ENCODE peak calls at places on chromosome 4, in nine cellular contexts. One of them, this sample, is unnamed.

GRCh38 chr4:151676301-151676700 is 84.5 kb downstream of the GATB start:
- DNase-seq in RWPE1: peak
- DNase-seq in vagina: no peak
- DNase-seq in cardiac muscle cell: no peak
- DNase-seq in GM23248: peak
- DNase-seq in aorta: no peak
- DNase-seq in left ventricle myocardium inferior: no peak
- DNase-seq in endodermal cell: no peak
- DNase-seq in testis: no peak
- DNase-seq in this sample: no peak

GRCh38 chr4:41214158-41215146 is at the start of gene APBB2:
- DNase-seq in RWPE1: peak
- DNase-seq in vagina: no peak
- DNase-seq in cardiac muscle cell: peak
- DNase-seq in GM23248: peak
- DNase-seq in aorta: peak
- DNase-seq in left ventricle myocardium inferior: peak
- DNase-seq in endodermal cell: peak
- DNase-seq in testis: peak
- DNase-seq in this sample: peak

GRCh38 chr4:5524900-5525299 is 183.5 kb downstream of the EVC2 start:
- DNase-seq in RWPE1: no peak
- DNase-seq in vagina: no peak
- DNase-seq in cardiac muscle cell: no peak
- DNase-seq in GM23248: peak
- DNase-seq in aorta: no peak
- DNase-seq in left ventricle myocardium inferior: no peak
- DNase-seq in endodermal cell: no peak
- DNase-seq in testis: peak
- DNase-seq in this sample: no peak

GRCh38 chr4:149690726-149691125 is 124.9 kb downstream of the IQCM start:
- DNase-seq in RWPE1: no peak
- DNase-seq in vagina: no peak
- DNase-seq in cardiac muscle cell: no peak
- DNase-seq in GM23248: no peak
- DNase-seq in aorta: no peak
- DNase-seq in left ventricle myocardium inferior: no peak
- DNase-seq in endodermal cell: peak
- DNase-seq in testis: no peak
- DNase-seq in this sample: no peak

GRCh38 chr4:166169111-166169510 is 296.1 kb downstream of the TLL1 start:
- DNase-seq in RWPE1: no peak
- DNase-seq in vagina: no peak
- DNase-seq in cardiac muscle cell: peak
- DNase-seq in GM23248: peak
- DNase-seq in aorta: no peak
- DNase-seq in left ventricle myocardium inferior: no peak
- DNase-seq in endodermal cell: peak
- DNase-seq in testis: no peak
- DNase-seq in this sample: no peak

GRCh38 chr4:52883183-52883621 is 21.1 kb downstream of the RASL11B start:
- DNase-seq in RWPE1: no peak
- DNase-seq in vagina: no peak
- DNase-seq in cardiac muscle cell: no peak
- DNase-seq in GM23248: no peak
- DNase-seq in aorta: no peak
- DNase-seq in left ventricle myocardium inferior: no peak
- DNase-seq in endodermal cell: peak
- DNase-seq in testis: no peak
- DNase-seq in this sample: no peak

GRCh38 chr4:175033162-175033561 is 115.0 kb downstream of the ADAM29 start:
- DNase-seq in RWPE1: no peak
- DNase-seq in vagina: no peak
- DNase-seq in cardiac muscle cell: no peak
- DNase-seq in GM23248: no peak
- DNase-seq in aorta: no peak
- DNase-seq in left ventricle myocardium inferior: no peak
- DNase-seq in endodermal cell: peak
- DNase-seq in testis: no peak
- DNase-seq in this sample: no peak

GRCh38 chr4:39319678-39320077 is 46.5 kb downstream of the RFC1 start:
- DNase-seq in RWPE1: peak
- DNase-seq in vagina: no peak
- DNase-seq in cardiac muscle cell: no peak
- DNase-seq in GM23248: peak
- DNase-seq in aorta: no peak
- DNase-seq in left ventricle myocardium inferior: no peak
- DNase-seq in endodermal cell: no peak
- DNase-seq in testis: no peak
- DNase-seq in this sample: no peak

GRCh38 chr4:165415910-165416309 is 37.1 kb downstream of the CPE start:
- DNase-seq in RWPE1: no peak
- DNase-seq in vagina: no peak
- DNase-seq in cardiac muscle cell: no peak
- DNase-seq in GM23248: no peak
- DNase-seq in aorta: no peak
- DNase-seq in left ventricle myocardium inferior: no peak
- DNase-seq in endodermal cell: no peak
- DNase-seq in testis: no peak
- DNase-seq in this sample: no peak

GRCh38 chr4:44479731-44480130 is 31.1 kb upstream of the KCTD8 start:
- DNase-seq in RWPE1: no peak
- DNase-seq in vagina: no peak
- DNase-seq in cardiac muscle cell: peak
- DNase-seq in GM23248: no peak
- DNase-seq in aorta: no peak
- DNase-seq in left ventricle myocardium inferior: no peak
- DNase-seq in endodermal cell: no peak
- DNase-seq in testis: no peak
- DNase-seq in this sample: no peak

GRCh38 chr4:141706445-141706844 is 70.1 kb downstream of the IL15 start:
- DNase-seq in RWPE1: no peak
- DNase-seq in vagina: no peak
- DNase-seq in cardiac muscle cell: no peak
- DNase-seq in GM23248: no peak
- DNase-seq in aorta: no peak
- DNase-seq in left ventricle myocardium inferior: no peak
- DNase-seq in endodermal cell: no peak
- DNase-seq in testis: no peak
- DNase-seq in this sample: no peak

GRCh38 chr4:110643096-110643495 is 20.2 kb upstream of the PITX2 start:
- DNase-seq in RWPE1: no peak
- DNase-seq in vagina: no peak
- DNase-seq in cardiac muscle cell: no peak
- DNase-seq in GM23248: no peak
- DNase-seq in aorta: no peak
- DNase-seq in left ventricle myocardium inferior: no peak
- DNase-seq in endodermal cell: no peak
- DNase-seq in testis: no peak
- DNase-seq in this sample: no peak

GRCh38 chr4:20687894-20688293 is 12.4 kb upstream of the PACRGL start:
- DNase-seq in RWPE1: no peak
- DNase-seq in vagina: no peak
- DNase-seq in cardiac muscle cell: no peak
- DNase-seq in GM23248: peak
- DNase-seq in aorta: no peak
- DNase-seq in left ventricle myocardium inferior: no peak
- DNase-seq in endodermal cell: no peak
- DNase-seq in testis: no peak
- DNase-seq in this sample: no peak
- H3K27ac ChIP-seq in RWPE1: no peak
- H3K27ac ChIP-seq in vagina: no peak
- H3K27ac ChIP-seq in cardiac muscle cell: no peak
- H3K27ac ChIP-seq in GM23248: no peak
- H3K27ac ChIP-seq in aorta: no peak
- H3K27ac ChIP-seq in left ventricle myocardium inferior: no peak
- H3K27ac ChIP-seq in endodermal cell: no peak
- H3K27ac ChIP-seq in testis: no peak
- H3K27ac ChIP-seq in this sample: no peak

GRCh38 chr4:125021189-125021588 is 293.6 kb upstream of the FAT4 start:
- DNase-seq in RWPE1: no peak
- DNase-seq in vagina: no peak
- DNase-seq in cardiac muscle cell: no peak
- DNase-seq in GM23248: no peak
- DNase-seq in aorta: no peak
- DNase-seq in left ventricle myocardium inferior: no peak
- DNase-seq in endodermal cell: no peak
- DNase-seq in testis: no peak
- DNase-seq in this sample: no peak
- H3K27ac ChIP-seq in RWPE1: no peak
- H3K27ac ChIP-seq in vagina: no peak
- H3K27ac ChIP-seq in cardiac muscle cell: no peak
- H3K27ac ChIP-seq in GM23248: no peak
- H3K27ac ChIP-seq in aorta: no peak
- H3K27ac ChIP-seq in left ventricle myocardium inferior: no peak
- H3K27ac ChIP-seq in endodermal cell: no peak
- H3K27ac ChIP-seq in testis: no peak
- H3K27ac ChIP-seq in this sample: no peak

DNA sequence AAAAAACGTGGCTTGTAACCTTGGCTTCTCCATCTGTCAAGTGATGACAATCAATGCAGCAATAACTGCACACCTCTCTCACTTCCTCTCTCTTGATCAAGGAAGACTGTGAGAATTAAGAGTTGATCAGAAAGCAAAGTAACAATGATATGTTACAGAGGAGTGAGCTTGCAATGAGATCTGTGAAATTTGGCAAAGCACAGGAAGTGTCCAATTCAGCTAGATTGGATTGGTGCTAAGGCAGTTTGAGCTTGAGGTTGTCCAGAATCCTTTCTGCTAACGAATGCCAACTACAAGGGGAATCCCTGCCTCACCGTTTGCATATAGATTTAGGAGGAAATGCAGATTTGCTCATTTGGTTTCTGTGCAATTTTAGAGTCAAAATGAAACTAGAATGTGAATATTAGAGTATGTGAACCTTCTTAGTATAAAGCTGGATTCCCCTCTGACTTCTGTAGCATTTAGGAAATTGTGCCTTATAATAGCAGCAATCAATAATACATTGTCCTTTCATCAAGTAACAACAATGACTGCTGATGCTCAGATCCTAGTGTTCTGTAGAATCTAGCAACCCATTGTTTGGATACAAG is 346.4 kb downstream of the PTTG2 start:
- DNase-seq in RWPE1: no peak
- DNase-seq in vagina: no peak
- DNase-seq in cardiac muscle cell: no peak
- DNase-seq in GM23248: no peak
- DNase-seq in aorta: no peak
- DNase-seq in left ventricle myocardium inferior: no peak
- DNase-seq in endodermal cell: no peak
- DNase-seq in testis: no peak
- DNase-seq in this sample: no peak
- H3K27ac ChIP-seq in RWPE1: no peak
- H3K27ac ChIP-seq in vagina: no peak
- H3K27ac ChIP-seq in cardiac muscle cell: no peak
- H3K27ac ChIP-seq in GM23248: no peak
- H3K27ac ChIP-seq in aorta: no peak
- H3K27ac ChIP-seq in left ventricle myocardium inferior: no peak
- H3K27ac ChIP-seq in endodermal cell: no peak
- H3K27ac ChIP-seq in testis: no peak
- H3K27ac ChIP-seq in this sample: no peak

GRCh38 chr4:158020175-158020574 is 152.7 kb downstream of the GASK1B start:
- DNase-seq in RWPE1: peak
- DNase-seq in vagina: no peak
- DNase-seq in cardiac muscle cell: no peak
- DNase-seq in GM23248: peak
- DNase-seq in aorta: no peak
- DNase-seq in left ventricle myocardium inferior: no peak
- DNase-seq in endodermal cell: no peak
- DNase-seq in testis: peak
- DNase-seq in this sample: no peak

GRCh38 chr4:158016511-158016910 is 156.3 kb downstream of the GASK1B start:
- DNase-seq in RWPE1: no peak
- DNase-seq in vagina: no peak
- DNase-seq in cardiac muscle cell: no peak
- DNase-seq in GM23248: peak
- DNase-seq in aorta: no peak
- DNase-seq in left ventricle myocardium inferior: no peak
- DNase-seq in endodermal cell: no peak
- DNase-seq in testis: no peak
- DNase-seq in this sample: no peak

GRCh38 chr4:158020734-158021346 is 152.0 kb downstream of the GASK1B start:
- DNase-seq in RWPE1: peak
- DNase-seq in vagina: no peak
- DNase-seq in cardiac muscle cell: peak
- DNase-seq in GM23248: peak
- DNase-seq in aorta: no peak
- DNase-seq in left ventricle myocardium inferior: no peak
- DNase-seq in endodermal cell: no peak
- DNase-seq in testis: no peak
- DNase-seq in this sample: no peak

GRCh38 chr4:158018831-158019230 is 154.0 kb downstream of the GASK1B start:
- DNase-seq in RWPE1: no peak
- DNase-seq in vagina: no peak
- DNase-seq in cardiac muscle cell: no peak
- DNase-seq in GM23248: no peak
- DNase-seq in aorta: no peak
- DNase-seq in left ventricle myocardium inferior: no peak
- DNase-seq in endodermal cell: no peak
- DNase-seq in testis: no peak
- DNase-seq in this sample: no peak

GRCh38 chr4:158018090-158018808 is 154.6 kb downstream of the GASK1B start:
- DNase-seq in RWPE1: no peak
- DNase-seq in vagina: no peak
- DNase-seq in cardiac muscle cell: no peak
- DNase-seq in GM23248: no peak
- DNase-seq in aorta: no peak
- DNase-seq in left ventricle myocardium inferior: no peak
- DNase-seq in endodermal cell: no peak
- DNase-seq in testis: no peak
- DNase-seq in this sample: no peak
- H3K27ac ChIP-seq in RWPE1: no peak
- H3K27ac ChIP-seq in vagina: no peak
- H3K27ac ChIP-seq in cardiac muscle cell: no peak
- H3K27ac ChIP-seq in GM23248: no peak
- H3K27ac ChIP-seq in aorta: no peak
- H3K27ac ChIP-seq in left ventricle myocardium inferior: peak
- H3K27ac ChIP-seq in endodermal cell: peak
- H3K27ac ChIP-seq in testis: no peak
- H3K27ac ChIP-seq in this sample: no peak

GRCh38 chr4:186622788-186623464 is 67.6 kb upstream of the MTNR1A start:
- DNase-seq in RWPE1: peak
- DNase-seq in vagina: no peak
- DNase-seq in cardiac muscle cell: no peak
- DNase-seq in GM23248: peak
- DNase-seq in aorta: peak
- DNase-seq in left ventricle myocardium inferior: no peak
- DNase-seq in endodermal cell: no peak
- DNase-seq in testis: no peak
- DNase-seq in this sample: no peak
- H3K27ac ChIP-seq in RWPE1: peak
- H3K27ac ChIP-seq in vagina: no peak
- H3K27ac ChIP-seq in cardiac muscle cell: no peak
- H3K27ac ChIP-seq in GM23248: peak
- H3K27ac ChIP-seq in aorta: peak
- H3K27ac ChIP-seq in left ventricle myocardium inferior: peak
- H3K27ac ChIP-seq in endodermal cell: no peak
- H3K27ac ChIP-seq in testis: no peak
- H3K27ac ChIP-seq in this sample: no peak

GRCh38 chr4:134627386-134627785 is 425.8 kb upstream of the PABPC4L start:
- DNase-seq in RWPE1: no peak
- DNase-seq in vagina: no peak
- DNase-seq in cardiac muscle cell: no peak
- DNase-seq in GM23248: no peak
- DNase-seq in aorta: no peak
- DNase-seq in left ventricle myocardium inferior: no peak
- DNase-seq in endodermal cell: peak
- DNase-seq in testis: no peak
- DNase-seq in this sample: no peak
- H3K27ac ChIP-seq in RWPE1: no peak
- H3K27ac ChIP-seq in vagina: no peak
- H3K27ac ChIP-seq in cardiac muscle cell: no peak
- H3K27ac ChIP-seq in GM23248: no peak
- H3K27ac ChIP-seq in aorta: no peak
- H3K27ac ChIP-seq in left ventricle myocardium inferior: no peak
- H3K27ac ChIP-seq in endodermal cell: no peak
- H3K27ac ChIP-seq in testis: no peak
- H3K27ac ChIP-seq in this sample: no peak

This sample was measured in upper lobe of right lung.